ENCODE peak calls at places on chromosomes 12 and 14, in eight cellular contexts. K is activated naive CD8-positive, alpha-beta T cell treated with anti-CD3 and anti-CD28 coated beads for 36 hours; Z is MCF 10A; C is globus pallidus; Y is hippocampal formation; O is ureter; A is heart left ventricle; M is ovary. J is an unnamed sample.

GRCh38 chr14:98210045-98210678 is 1061.8 kb downstream of the BCL11B start:
- DNase-seq in C (no peak), Y (no peak), K (peak), Z (no peak), A (no peak), O (no peak), M (no peak), J (no peak)

GRCh38 chr12:124507188-124508109 is 60.0 kb downstream of the NCOR2 start:
- DNase-seq in A (peak), K (no peak), M (no peak), O (no peak), Y (no peak), Z (no peak), C (no peak), J (no peak)

GRCh38 chr12:53221203-53222076 is 10.6 kb downstream of the RARG start:
- DNase-seq in Y (no peak), M (peak), K (peak), C (peak), Z (no peak), A (peak), O (peak), J (no peak)

GRCh38 chr12:120125792-120126634 is 9.5 kb upstream of the RAB35 start:
- DNase-seq in K (no peak), M (no peak), Y (no peak), O (no peak), C (no peak), A (no peak), Z (no peak), J (no peak)

GRCh38 chr14:89773644-89774316 is 180.8 kb downstream of the EFCAB11 start:
- DNase-seq in Y (no peak), M (no peak), Z (peak), K (peak), A (peak), C (no peak), O (peak), J (peak)

GRCh38 chr12:121060149-121061001 is 21.3 kb upstream of the OASL start:
- DNase-seq in Z (peak), C (no peak), K (peak), Y (peak), O (no peak), A (no peak), M (peak), J (no peak)

GRCh38 chr14:75871181-75871880 is 110.5 kb downstream of the TGFB3 start:
- DNase-seq in Z (no peak), K (no peak), Y (no peak), M (no peak), O (no peak), A (no peak), C (no peak), J (no peak)

GRCh38 chr12:26791328-26791791 is 41.6 kb downstream of the ITPR2 start:
- DNase-seq in Y (peak), M (no peak), C (peak), A (no peak), O (no peak), Z (no peak), K (no peak), J (no peak)